ENCODE peak calls at places on chromosomes 11 and 22, in ten cellular contexts. Z is activated CD4-positive, alpha-beta T cell treated with anti-CD3 and anti-CD28 coated beads, Interleukin-2, amount 50 U/mL, for 1 hour; M is left cardiac atrium; H is naive B cell; N is transverse colon; C is cardiac septum; E is GM13976; Q is NCI-H1436; X is Calu3; W is CD8-positive, alpha-beta memory T cell. F is an unnamed sample.

GRCh38 chr11:75422248-75423231 is 10.5 kb downstream of the KLHL35 start:
- DNase-seq in Z (no peak), M (no peak), H (no peak), N (peak), C (no peak), E (no peak), Q (no peak), X (peak), W (no peak), F (no peak)

GRCh38 chr11:4664791-4665190 is 21.0 kb downstream of the OR51E1 start:
- DNase-seq in Z (no peak), M (no peak), H (no peak), N (no peak), C (no peak), E (no peak), Q (no peak), X (no peak), W (no peak), F (no peak)

GRCh38 chr22:22410121-22410520 is 98.4 kb downstream of the ZNF280B start:
- DNase-seq in Z (no peak), M (peak), H (peak), N (peak), C (no peak), E (no peak), Q (no peak), X (no peak), W (no peak), F (peak)

GRCh38 chr11:12411806-12412727 is 34.7 kb downstream of the PARVA start:
- DNase-seq in Z (peak), M (peak), H (no peak), N (peak), C (no peak), E (peak), Q (peak), X (peak), W (peak), F (peak)

GRCh38 chr11:118605116-118605867 is 2.1 kb upstream of the PHLDB1 start:
- DNase-seq in Z (no peak), M (peak), H (no peak), N (peak), C (peak), E (no peak), Q (no peak), X (no peak), W (no peak), F (peak)

GRCh38 chr22:30021881-30022619 is 58.2 kb upstream of the HORMAD2 start:
- DNase-seq in Z (no peak), M (peak), H (no peak), N (no peak), C (no peak), E (no peak), Q (no peak), X (no peak), W (no peak), F (no peak)

GRCh38 chr22:39967996-39968968 is 8.1 kb downstream of the TMA7B start:
- DNase-seq in Z (no peak), M (peak), H (no peak), N (no peak), C (no peak), E (no peak), Q (no peak), X (no peak), W (no peak), F (peak)

GRCh38 chr11:86117706-86118050 is 48.8 kb upstream of the PICALM start:
- DNase-seq in Z (no peak), M (no peak), H (no peak), N (no peak), C (no peak), E (no peak), Q (no peak), X (no peak), W (no peak), F (no peak)

GRCh38 chr11:114079406-114080072 is 20.0 kb downstream of the ZBTB16 start:
- DNase-seq in Z (no peak), M (peak), H (no peak), N (no peak), C (peak), E (no peak), Q (no peak), X (no peak), W (no peak), F (no peak)

GRCh38 chr11:11071483-11071882 is 213.6 kb upstream of the ZBED5 start:
- DNase-seq in Z (no peak), M (no peak), H (no peak), N (no peak), C (no peak), E (no peak), Q (no peak), X (no peak), W (no peak), F (no peak)

GRCh38 chr11:77559686-77560425 is 29.9 kb upstream of the AQP11 start:
- DNase-seq in Z (no peak), M (no peak), H (no peak), N (no peak), C (no peak), E (no peak), Q (no peak), X (no peak), W (no peak), F (peak)

GRCh38 chr22:47337161-47337621 is 574.7 kb downstream of the TBC1D22A start:
- DNase-seq in Z (no peak), M (no peak), H (no peak), N (peak), C (no peak), E (no peak), Q (no peak), X (peak), W (no peak), F (peak)

GRCh38 chr11:45658292-45658991 is 7.0 kb downstream of the CHST1 start:
- DNase-seq in Z (no peak), M (peak), H (no peak), N (peak), C (peak), E (peak), Q (no peak), X (no peak), W (no peak), F (peak)

GRCh38 chr11:16326679-16327297 is 29.6 kb downstream of the SOX6 start:
- DNase-seq in Z (no peak), M (no peak), H (no peak), N (no peak), C (no peak), E (no peak), Q (no peak), X (no peak), W (no peak), F (no peak)

GRCh38 chr11:5364214-5364613 is 12.9 kb downstream of the OR51B6 start:
- DNase-seq in Z (no peak), M (no peak), H (no peak), N (no peak), C (no peak), E (no peak), Q (no peak), X (no peak), W (no peak), F (no peak)

GRCh38 chr22:41983516-41983915 is 14.3 kb downstream of the SEPTIN3 start:
- DNase-seq in Z (no peak), M (no peak), H (no peak), N (no peak), C (no peak), E (no peak), Q (no peak), X (no peak), W (no peak), F (no peak)

GRCh38 chr11:21285104-21285503 is 615.7 kb downstream of the NELL1 start:
- DNase-seq in Z (no peak), M (no peak), H (no peak), N (no peak), C (no peak), E (no peak), Q (no peak), X (no peak), W (no peak), F (no peak)

GRCh38 chr22:49937758-49938564 is 19.5 kb downstream of the CRELD2 start:
- DNase-seq in Z (no peak), M (peak), H (no peak), N (no peak), C (peak), E (no peak), Q (no peak), X (no peak), W (no peak), F (no peak)

GRCh38 chr11:125304111-125304639 is 139.6 kb downstream of the PKNOX2 start:
- DNase-seq in Z (no peak), M (no peak), H (no peak), N (no peak), C (peak), E (no peak), Q (no peak), X (no peak), W (no peak), F (no peak)

GRCh38 chr22:50678651-50679521 is 6.3 kb downstream of the SHANK3 start:
- DNase-seq in Z (no peak), M (no peak), H (no peak), N (no peak), C (peak), E (no peak), Q (no peak), X (no peak), W (no peak), F (no peak)

GRCh38 chr22:24925586-24926427 is 20.7 kb downstream of the LHFPL7 start:
- DNase-seq in Z (no peak), M (no peak), H (no peak), N (no peak), C (no peak), E (no peak), Q (no peak), X (no peak), W (no peak), F (no peak)

GRCh38 chr11:38814670-38815069 is 2216.6 kb upstream of the RAG2 start:
- DNase-seq in Z (no peak), M (no peak), H (no peak), N (no peak), C (no peak), E (no peak), Q (no peak), X (no peak), W (no peak), F (no peak)